ENCODE peak calls at places on chromosomes 16 and 17, in nine cellular contexts. One of them, this sample, is unnamed.
A peak's percentile ranks its signal among the peaks of the same experiment; 100 is the strongest.

GRCh38 chr17:66354981-66355380 is 52.6 kb downstream of the PRKCA start:
- DNase-seq in psoas muscle: no peak
- DNase-seq in HTR-8/SVneo: no peak
- DNase-seq in endodermal cell: no peak
- DNase-seq in stimulated activated CD8-positive, alpha-beta memory T cell treated with anti-CD3 and anti-CD28 coated beads, Interleukin-4, amount 100 ng/mL, for 24 hours: no peak
- DNase-seq in CD8-positive, alpha-beta memory T cell: no peak
- DNase-seq in effector memory CD4-positive, alpha-beta T cell: no peak
- DNase-seq in GM04503: peak; percentile 39
- DNase-seq in HuH-7: no peak
- DNase-seq in this sample: no peak

GRCh38 chr17:47957591-47958490 is at the start of gene PRR15L:
- DNase-seq in psoas muscle: no peak
- DNase-seq in HTR-8/SVneo: no peak
- DNase-seq in endodermal cell: peak; percentile 80
- DNase-seq in stimulated activated CD8-positive, alpha-beta memory T cell treated with anti-CD3 and anti-CD28 coated beads, Interleukin-4, amount 100 ng/mL, for 24 hours: no peak
- DNase-seq in CD8-positive, alpha-beta memory T cell: peak; percentile 35
- DNase-seq in effector memory CD4-positive, alpha-beta T cell: no peak
- DNase-seq in GM04503: no peak
- DNase-seq in HuH-7: peak; percentile 39
- DNase-seq in this sample: no peak

GRCh38 chr16:57629516-57630401 is 1.3 kb downstream of the ADGRG1 start:
- DNase-seq in psoas muscle: no peak
- DNase-seq in HTR-8/SVneo: no peak
- DNase-seq in endodermal cell: no peak
- DNase-seq in stimulated activated CD8-positive, alpha-beta memory T cell treated with anti-CD3 and anti-CD28 coated beads, Interleukin-4, amount 100 ng/mL, for 24 hours: no peak
- DNase-seq in CD8-positive, alpha-beta memory T cell: no peak
- DNase-seq in effector memory CD4-positive, alpha-beta T cell: no peak
- DNase-seq in GM04503: no peak
- DNase-seq in HuH-7: no peak
- DNase-seq in this sample: no peak

GRCh38 chr17:67386965-67387551 is 10.0 kb downstream of the PITPNC1 start:
- DNase-seq in psoas muscle: no peak
- DNase-seq in HTR-8/SVneo: peak; percentile 67
- DNase-seq in endodermal cell: peak; percentile 92
- DNase-seq in stimulated activated CD8-positive, alpha-beta memory T cell treated with anti-CD3 and anti-CD28 coated beads, Interleukin-4, amount 100 ng/mL, for 24 hours: peak; percentile 57
- DNase-seq in CD8-positive, alpha-beta memory T cell: peak; percentile 62
- DNase-seq in effector memory CD4-positive, alpha-beta T cell: no peak
- DNase-seq in GM04503: no peak
- DNase-seq in HuH-7: peak; percentile 79
- DNase-seq in this sample: no peak

GRCh38 chr17:49549691-49550678 is 25.7 kb upstream of the NXPH3 start:
- DNase-seq in psoas muscle: no peak
- DNase-seq in HTR-8/SVneo: no peak
- DNase-seq in endodermal cell: peak; percentile 55
- DNase-seq in stimulated activated CD8-positive, alpha-beta memory T cell treated with anti-CD3 and anti-CD28 coated beads, Interleukin-4, amount 100 ng/mL, for 24 hours: no peak
- DNase-seq in CD8-positive, alpha-beta memory T cell: no peak
- DNase-seq in effector memory CD4-positive, alpha-beta T cell: no peak
- DNase-seq in GM04503: no peak
- DNase-seq in HuH-7: no peak
- DNase-seq in this sample: no peak

GRCh38 chr16:72537684-72538083 is 365.7 kb upstream of the PMFBP1 start:
- DNase-seq in psoas muscle: no peak
- DNase-seq in HTR-8/SVneo: peak; percentile 57
- DNase-seq in endodermal cell: no peak
- DNase-seq in stimulated activated CD8-positive, alpha-beta memory T cell treated with anti-CD3 and anti-CD28 coated beads, Interleukin-4, amount 100 ng/mL, for 24 hours: no peak
- DNase-seq in CD8-positive, alpha-beta memory T cell: no peak
- DNase-seq in effector memory CD4-positive, alpha-beta T cell: no peak
- DNase-seq in GM04503: no peak
- DNase-seq in HuH-7: no peak
- DNase-seq in this sample: no peak

GRCh38 chr16:83932955-83933673 is 19.9 kb upstream of the OSGIN1 start:
- DNase-seq in psoas muscle: no peak
- DNase-seq in HTR-8/SVneo: no peak
- DNase-seq in endodermal cell: no peak
- DNase-seq in stimulated activated CD8-positive, alpha-beta memory T cell treated with anti-CD3 and anti-CD28 coated beads, Interleukin-4, amount 100 ng/mL, for 24 hours: no peak
- DNase-seq in CD8-positive, alpha-beta memory T cell: no peak
- DNase-seq in effector memory CD4-positive, alpha-beta T cell: no peak
- DNase-seq in GM04503: no peak
- DNase-seq in HuH-7: no peak
- DNase-seq in this sample: no peak

GRCh38 chr17:55814377-55814776 is 63.5 kb downstream of the PCTP start:
- DNase-seq in psoas muscle: no peak
- DNase-seq in HTR-8/SVneo: no peak
- DNase-seq in endodermal cell: no peak
- DNase-seq in stimulated activated CD8-positive, alpha-beta memory T cell treated with anti-CD3 and anti-CD28 coated beads, Interleukin-4, amount 100 ng/mL, for 24 hours: no peak
- DNase-seq in CD8-positive, alpha-beta memory T cell: no peak
- DNase-seq in effector memory CD4-positive, alpha-beta T cell: no peak
- DNase-seq in GM04503: no peak
- DNase-seq in HuH-7: no peak
- DNase-seq in this sample: no peak

GRCh38 chr16:84450176-84450865 is 54.1 kb downstream of the MEAK7 start:
- DNase-seq in psoas muscle: no peak
- DNase-seq in HTR-8/SVneo: no peak
- DNase-seq in endodermal cell: peak; percentile 17
- DNase-seq in stimulated activated CD8-positive, alpha-beta memory T cell treated with anti-CD3 and anti-CD28 coated beads, Interleukin-4, amount 100 ng/mL, for 24 hours: no peak
- DNase-seq in CD8-positive, alpha-beta memory T cell: no peak
- DNase-seq in effector memory CD4-positive, alpha-beta T cell: no peak
- DNase-seq in GM04503: no peak
- DNase-seq in HuH-7: no peak
- DNase-seq in this sample: no peak

GRCh38 chr17:67585077-67585602 is 132.6 kb upstream of the NOL11 start:
- DNase-seq in psoas muscle: no peak
- DNase-seq in HTR-8/SVneo: no peak
- DNase-seq in endodermal cell: peak; percentile 27
- DNase-seq in stimulated activated CD8-positive, alpha-beta memory T cell treated with anti-CD3 and anti-CD28 coated beads, Interleukin-4, amount 100 ng/mL, for 24 hours: no peak
- DNase-seq in CD8-positive, alpha-beta memory T cell: no peak
- DNase-seq in effector memory CD4-positive, alpha-beta T cell: no peak
- DNase-seq in GM04503: no peak
- DNase-seq in HuH-7: no peak
- DNase-seq in this sample: no peak

GRCh38 chr16:9014389-9014788 is 50.7 kb upstream of the USP7 start:
- DNase-seq in psoas muscle: no peak
- DNase-seq in HTR-8/SVneo: no peak
- DNase-seq in endodermal cell: no peak
- DNase-seq in stimulated activated CD8-positive, alpha-beta memory T cell treated with anti-CD3 and anti-CD28 coated beads, Interleukin-4, amount 100 ng/mL, for 24 hours: no peak
- DNase-seq in CD8-positive, alpha-beta memory T cell: no peak
- DNase-seq in effector memory CD4-positive, alpha-beta T cell: no peak
- DNase-seq in GM04503: no peak
- DNase-seq in HuH-7: no peak
- DNase-seq in this sample: no peak

GRCh38 chr17:29760279-29760721 is 137.6 kb upstream of the CORO6 start:
- DNase-seq in psoas muscle: no peak
- DNase-seq in HTR-8/SVneo: peak; percentile 25
- DNase-seq in endodermal cell: no peak
- DNase-seq in stimulated activated CD8-positive, alpha-beta memory T cell treated with anti-CD3 and anti-CD28 coated beads, Interleukin-4, amount 100 ng/mL, for 24 hours: peak; percentile 18
- DNase-seq in CD8-positive, alpha-beta memory T cell: peak; percentile 68
- DNase-seq in effector memory CD4-positive, alpha-beta T cell: peak; percentile 35
- DNase-seq in GM04503: no peak
- DNase-seq in HuH-7: no peak
- DNase-seq in this sample: no peak

GRCh38 chr17:51673066-51673465 is 412.7 kb downstream of the UTP18 start:
- DNase-seq in psoas muscle: no peak
- DNase-seq in HTR-8/SVneo: no peak
- DNase-seq in endodermal cell: no peak
- DNase-seq in stimulated activated CD8-positive, alpha-beta memory T cell treated with anti-CD3 and anti-CD28 coated beads, Interleukin-4, amount 100 ng/mL, for 24 hours: no peak
- DNase-seq in CD8-positive, alpha-beta memory T cell: no peak
- DNase-seq in effector memory CD4-positive, alpha-beta T cell: no peak
- DNase-seq in GM04503: no peak
- DNase-seq in HuH-7: no peak
- DNase-seq in this sample: no peak

GRCh38 chr17:59851431-59852375 is 41.0 kb downstream of the TUBD1 start:
- DNase-seq in psoas muscle: peak; percentile 50
- DNase-seq in HTR-8/SVneo: no peak
- DNase-seq in endodermal cell: no peak
- DNase-seq in stimulated activated CD8-positive, alpha-beta memory T cell treated with anti-CD3 and anti-CD28 coated beads, Interleukin-4, amount 100 ng/mL, for 24 hours: no peak
- DNase-seq in CD8-positive, alpha-beta memory T cell: no peak
- DNase-seq in effector memory CD4-positive, alpha-beta T cell: no peak
- DNase-seq in GM04503: peak; percentile 97
- DNase-seq in HuH-7: no peak
- DNase-seq in this sample: no peak

GRCh38 chr16:79797486-79797885 is 196.9 kb upstream of the MAF start:
- DNase-seq in psoas muscle: no peak
- DNase-seq in HTR-8/SVneo: no peak
- DNase-seq in endodermal cell: no peak
- DNase-seq in stimulated activated CD8-positive, alpha-beta memory T cell treated with anti-CD3 and anti-CD28 coated beads, Interleukin-4, amount 100 ng/mL, for 24 hours: no peak
- DNase-seq in CD8-positive, alpha-beta memory T cell: no peak
- DNase-seq in effector memory CD4-positive, alpha-beta T cell: no peak
- DNase-seq in GM04503: no peak
- DNase-seq in HuH-7: no peak
- DNase-seq in this sample: no peak

GRCh38 chr17:61465550-61466237 is 13.5 kb downstream of the TBX4 start:
- DNase-seq in psoas muscle: no peak
- DNase-seq in HTR-8/SVneo: no peak
- DNase-seq in endodermal cell: peak; percentile 52
- DNase-seq in stimulated activated CD8-positive, alpha-beta memory T cell treated with anti-CD3 and anti-CD28 coated beads, Interleukin-4, amount 100 ng/mL, for 24 hours: no peak
- DNase-seq in CD8-positive, alpha-beta memory T cell: no peak
- DNase-seq in effector memory CD4-positive, alpha-beta T cell: no peak
- DNase-seq in GM04503: no peak
- DNase-seq in HuH-7: no peak
- DNase-seq in this sample: no peak

GRCh38 chr16:20938426-20938825 is 37.9 kb downstream of the LYRM1 start:
- DNase-seq in psoas muscle: no peak
- DNase-seq in HTR-8/SVneo: no peak
- DNase-seq in endodermal cell: no peak
- DNase-seq in stimulated activated CD8-positive, alpha-beta memory T cell treated with anti-CD3 and anti-CD28 coated beads, Interleukin-4, amount 100 ng/mL, for 24 hours: no peak
- DNase-seq in CD8-positive, alpha-beta memory T cell: no peak
- DNase-seq in effector memory CD4-positive, alpha-beta T cell: no peak
- DNase-seq in GM04503: no peak
- DNase-seq in HuH-7: no peak
- DNase-seq in this sample: no peak

GRCh38 chr16:49643429-49644142 is 212.3 kb downstream of the ZNF423 start:
- DNase-seq in psoas muscle: no peak
- DNase-seq in HTR-8/SVneo: no peak
- DNase-seq in endodermal cell: no peak
- DNase-seq in stimulated activated CD8-positive, alpha-beta memory T cell treated with anti-CD3 and anti-CD28 coated beads, Interleukin-4, amount 100 ng/mL, for 24 hours: no peak
- DNase-seq in CD8-positive, alpha-beta memory T cell: no peak
- DNase-seq in effector memory CD4-positive, alpha-beta T cell: no peak
- DNase-seq in GM04503: peak; percentile 53
- DNase-seq in HuH-7: no peak
- DNase-seq in this sample: no peak

GRCh38 chr17:32222621-32223020 is 43.0 kb upstream of the RHBDL3 start:
- DNase-seq in psoas muscle: no peak
- DNase-seq in HTR-8/SVneo: peak; percentile 20
- DNase-seq in endodermal cell: no peak
- DNase-seq in stimulated activated CD8-positive, alpha-beta memory T cell treated with anti-CD3 and anti-CD28 coated beads, Interleukin-4, amount 100 ng/mL, for 24 hours: no peak
- DNase-seq in CD8-positive, alpha-beta memory T cell: no peak
- DNase-seq in effector memory CD4-positive, alpha-beta T cell: no peak
- DNase-seq in GM04503: no peak
- DNase-seq in HuH-7: no peak
- DNase-seq in this sample: no peak

GRCh38 chr16:88539652-88540345 is 30.4 kb upstream of the ZC3H18 start:
- DNase-seq in psoas muscle: no peak
- DNase-seq in HTR-8/SVneo: no peak
- DNase-seq in endodermal cell: peak; percentile 60
- DNase-seq in stimulated activated CD8-positive, alpha-beta memory T cell treated with anti-CD3 and anti-CD28 coated beads, Interleukin-4, amount 100 ng/mL, for 24 hours: no peak
- DNase-seq in CD8-positive, alpha-beta memory T cell: no peak
- DNase-seq in effector memory CD4-positive, alpha-beta T cell: no peak
- DNase-seq in GM04503: no peak
- DNase-seq in HuH-7: no peak
- DNase-seq in this sample: no peak

GRCh38 chr17:77884967-77885641 is 73.4 kb upstream of the TNRC6C start:
- DNase-seq in psoas muscle: no peak
- DNase-seq in HTR-8/SVneo: no peak
- DNase-seq in endodermal cell: no peak
- DNase-seq in stimulated activated CD8-positive, alpha-beta memory T cell treated with anti-CD3 and anti-CD28 coated beads, Interleukin-4, amount 100 ng/mL, for 24 hours: no peak
- DNase-seq in CD8-positive, alpha-beta memory T cell: no peak
- DNase-seq in effector memory CD4-positive, alpha-beta T cell: no peak
- DNase-seq in GM04503: no peak
- DNase-seq in HuH-7: no peak
- DNase-seq in this sample: no peak

This sample was measured in cortex of kidney.